ENCODE peak calls at places on chromosomes 1 and 21, in eight cellular contexts. O, D, X, P, C, U, H and G are unnamed samples.

GRCh38 chr1:220426989-220427388 is 100.9 kb upstream of the MARK1 start:
- DNase-seq in X (no peak), D (no peak), H (no peak), U (no peak), O (no peak), C (no peak), P (no peak), G (no peak)

GRCh38 chr1:89941110-89941770 is 53.7 kb upstream of the ZNF326 start:
- DNase-seq in C (no peak), P (no peak), O (no peak), U (no peak), X (no peak), H (no peak), D (no peak), G (no peak)

GRCh38 chr1:61124691-61125090 is 42.3 kb downstream of the NFIA start:
- DNase-seq in H (peak), C (no peak), D (no peak), X (no peak), O (no peak), P (no peak), U (no peak), G (no peak)

GRCh38 chr1:89464008-89464407 is 60.6 kb upstream of the LRRC8B start:
- DNase-seq in C (no peak), D (no peak), P (no peak), U (no peak), X (no peak), H (no peak), O (no peak), G (no peak)

GRCh38 chr1:209741198-209741597 is 14.7 kb upstream of the TRAF3IP3 start:
- DNase-seq in D (no peak), P (no peak), U (no peak), O (no peak), H (no peak), X (no peak), C (no peak), G (no peak)

GRCh38 chr1:226429051-226429461 is 21.2 kb upstream of the PARP1 start:
- DNase-seq in X (no peak), H (no peak), U (no peak), D (no peak), P (no peak), O (no peak), C (no peak), G (no peak)

GRCh38 chr1:229105109-229105508 is 165.8 kb upstream of the RAB4A start:
- DNase-seq in C (no peak), H (no peak), D (no peak), P (no peak), X (no peak), U (no peak), O (no peak), G (no peak)

GRCh38 chr1:69787151-69787550 is 219.4 kb downstream of the LRRC7 start:
- DNase-seq in U (no peak), X (no peak), C (no peak), P (no peak), H (no peak), D (no peak), O (peak), G (no peak)

GRCh38 chr1:150973826-150974579 is 632 bp downstream of the CERS2 start:
- DNase-seq in X (peak), D (peak), H (peak), P (peak), U (no peak), O (peak), C (no peak), G (peak)

GRCh38 chr1:185917646-185918045 is 183.5 kb downstream of the HMCN1 start:
- DNase-seq in X (no peak), H (no peak), C (no peak), O (peak), D (peak), U (no peak), P (peak), G (peak)

GRCh38 chr1:18100060-18100459 is 7.5 kb upstream of the IGSF21 start:
- DNase-seq in H (no peak), D (no peak), U (no peak), C (no peak), X (no peak), O (no peak), P (no peak), G (no peak)

GRCh38 chr1:38500352-38500751 is 359.2 kb downstream of the RRAGC start:
- DNase-seq in O (no peak), P (no peak), H (no peak), D (no peak), U (no peak), C (no peak), X (no peak), G (no peak)

GRCh38 chr1:220700591-220701179 is 10.5 kb downstream of the C1orf115 start:
- DNase-seq in P (no peak), D (no peak), H (no peak), C (no peak), X (no peak), O (no peak), U (no peak), G (no peak)

GRCh38 chr1:246602194-246602593 is 35.9 kb downstream of the CNST start:
- DNase-seq in X (no peak), U (no peak), D (peak), O (no peak), H (no peak), C (no peak), P (no peak), G (no peak)

GRCh38 chr21:41581592-41582228 is 73.8 kb upstream of the TMPRSS2 start:
- DNase-seq in X (peak), P (no peak), C (no peak), U (no peak), H (no peak), D (no peak), O (no peak), G (peak)

GRCh38 chr1:37513795-37514349 is 694 bp downstream of the MEAF6 start:
- DNase-seq in D (no peak), U (no peak), C (no peak), O (peak), H (no peak), X (peak), P (peak), G (peak)

GRCh38 chr1:205150651-205151428 is 29.1 kb upstream of the RBBP5 start:
- DNase-seq in U (no peak), C (no peak), P (no peak), D (no peak), X (no peak), O (no peak), H (no peak), G (no peak)

GRCh38 chr1:58584082-58584895 is 7.2 kb upstream of the TACSTD2 start:
- DNase-seq in C (no peak), D (peak), O (no peak), H (peak), U (peak), X (peak), P (no peak), G (no peak)

GRCh38 chr1:206686486-206687249 is 2.0 kb downstream of the MAPKAPK2 start:
- DNase-seq in X (no peak), P (no peak), O (no peak), H (no peak), D (no peak), C (no peak), U (no peak), G (no peak)

GRCh38 chr1:192747305-192747704 is 61.5 kb upstream of the RGS2 start:
- DNase-seq in D (peak), H (no peak), P (no peak), U (no peak), X (no peak), C (no peak), O (no peak), G (no peak)

GRCh38 chr1:39753132-39754025 is 14.7 kb downstream of the PPIE start:
- DNase-seq in P (no peak), X (no peak), O (no peak), D (no peak), H (no peak), U (no peak), C (no peak), G (no peak)

GRCh38 chr1:159647616-159648015 is 60.0 kb downstream of the APCS start:
- DNase-seq in U (no peak), O (no peak), X (no peak), P (no peak), D (no peak), H (no peak), C (no peak), G (no peak)

GRCh38 chr1:6202256-6202655 is 2.9 kb upstream of the RPL22 start:
- DNase-seq in O (no peak), P (no peak), U (no peak), C (no peak), X (no peak), D (no peak), H (no peak), G (no peak)

GRCh38 chr1:229485318-229485717 is 22.8 kb downstream of the NUP133 start:
- DNase-seq in C (no peak), U (no peak), O (no peak), P (no peak), D (no peak), H (no peak), X (no peak), G (no peak)

GRCh38 chr1:85599638-85600037 is 19.1 kb downstream of the CCN1 start:
- DNase-seq in X (no peak), C (no peak), U (no peak), P (no peak), H (no peak), D (no peak), O (no peak), G (no peak)

GRCh38 chr1:25503551-25504426 is 39.6 kb upstream of the LDLRAP1 start:
- DNase-seq in C (no peak), D (peak), X (peak), O (peak), H (peak), P (peak), U (no peak), G (no peak)
- TF ChIP-seq CTCF in C (no peak), D (peak), X (peak), O (peak), H (peak), P (no peak), U (no peak), G (peak)

DNA sequence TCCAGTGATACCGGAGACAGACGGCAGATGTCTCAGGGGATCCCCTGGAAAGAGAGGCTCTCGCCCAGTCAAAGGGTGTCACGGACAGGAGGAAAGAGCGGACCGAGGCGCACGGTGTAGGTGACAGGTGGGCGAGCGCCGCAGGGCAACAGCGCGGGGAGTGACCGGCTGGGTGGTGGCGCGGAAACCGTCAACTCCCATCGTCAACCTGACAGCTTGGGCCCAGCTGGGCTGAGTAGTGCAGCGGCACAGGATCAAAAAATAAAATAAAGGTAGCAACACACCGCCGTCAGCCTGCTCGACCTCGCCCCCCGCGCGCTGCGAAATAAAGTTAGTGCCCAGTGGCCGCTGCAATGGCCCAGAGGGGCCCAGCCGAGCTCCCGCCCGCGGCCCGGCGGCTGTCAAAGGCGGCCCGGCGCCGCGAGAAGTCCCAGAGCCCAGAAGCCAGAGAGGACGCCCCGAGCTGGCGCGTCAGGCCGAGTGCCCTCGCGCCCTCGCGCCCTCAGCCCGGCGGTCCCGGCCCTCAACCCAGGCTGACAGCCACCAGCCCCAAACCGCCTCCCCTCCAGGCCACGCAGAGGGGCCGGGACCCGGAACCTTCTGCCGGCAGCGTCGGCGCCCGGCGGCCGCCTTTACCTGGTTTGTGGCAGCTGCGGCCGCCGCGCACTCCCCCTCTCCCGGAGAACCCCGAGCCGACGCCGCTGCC is at the start of gene LYST:
- DNase-seq in X (peak), U (peak), D (peak), O (peak), H (no peak), C (no peak), P (peak), G (no peak)
- TF ChIP-seq CTCF in X (peak), U (peak), D (peak), O (no peak), H (peak), C (no peak), P (no peak), G (no peak)

DNA sequence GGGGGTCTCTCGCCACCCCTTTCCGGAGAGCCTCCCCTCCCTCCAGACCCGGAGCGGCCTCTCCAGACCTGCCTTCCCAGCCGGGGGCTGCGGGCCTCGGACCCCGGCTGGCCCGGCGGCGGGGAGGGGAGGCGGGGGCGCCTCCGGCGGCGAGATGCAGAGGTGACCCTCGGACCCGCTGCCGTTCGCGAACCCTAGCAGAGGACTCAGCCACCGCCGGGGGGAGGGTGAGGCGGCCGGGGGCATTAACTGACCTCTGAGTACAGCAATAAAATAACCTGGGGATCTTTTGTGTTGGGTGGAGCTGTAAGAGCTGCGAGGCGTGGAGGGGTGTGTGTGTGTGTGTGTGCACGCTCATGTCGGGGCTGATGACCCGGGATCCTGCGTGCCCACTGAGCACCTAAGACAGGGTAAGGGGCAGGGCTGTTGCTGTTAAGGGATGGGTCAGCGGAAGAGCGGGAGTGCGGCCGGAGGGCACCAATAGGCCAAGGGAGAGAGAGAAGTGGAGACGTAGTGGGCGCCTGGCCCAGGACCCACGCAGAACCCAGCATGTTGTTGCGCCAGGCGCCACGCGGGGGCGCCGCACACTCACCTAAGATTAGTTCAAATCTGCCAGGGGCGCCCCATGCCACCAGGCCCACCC is 6.3 kb downstream of the HAPLN2 start:
- DNase-seq in O (peak), X (peak), C (no peak), D (peak), H (peak), P (peak), U (peak), G (peak)
- TF ChIP-seq CTCF in O (peak), X (peak), C (peak), D (peak), H (peak), P (peak), U (peak), G (peak)

GRCh38 chr21:16072692-16073091 is 342.9 kb downstream of the USP25 start:
- DNase-seq in U (no peak), O (no peak), X (no peak), P (no peak), H (no peak), C (no peak), D (peak), G (no peak)

GRCh38 chr21:16072176-16072575 is 342.4 kb downstream of the USP25 start:
- DNase-seq in P (no peak), O (no peak), C (no peak), H (no peak), X (no peak), U (no peak), D (no peak), G (no peak)

GRCh38 chr21:16074950-16075489 is 345.2 kb downstream of the USP25 start:
- DNase-seq in O (no peak), C (no peak), H (no peak), U (no peak), P (no peak), X (no peak), D (no peak), G (no peak)

GRCh38 chr21:16071761-16072160 is 342.0 kb downstream of the USP25 start:
- DNase-seq in X (no peak), C (no peak), U (no peak), D (no peak), P (no peak), H (no peak), O (no peak), G (no peak)

GRCh38 chr21:16073571-16073970 is 343.8 kb downstream of the USP25 start:
- DNase-seq in O (no peak), P (no peak), C (no peak), X (no peak), H (no peak), D (no peak), U (no peak), G (no peak)
- TF ChIP-seq CTCF in O (no peak), P (no peak), C (no peak), X (no peak), H (no peak), D (no peak), U (no peak), G (no peak)

DNA sequence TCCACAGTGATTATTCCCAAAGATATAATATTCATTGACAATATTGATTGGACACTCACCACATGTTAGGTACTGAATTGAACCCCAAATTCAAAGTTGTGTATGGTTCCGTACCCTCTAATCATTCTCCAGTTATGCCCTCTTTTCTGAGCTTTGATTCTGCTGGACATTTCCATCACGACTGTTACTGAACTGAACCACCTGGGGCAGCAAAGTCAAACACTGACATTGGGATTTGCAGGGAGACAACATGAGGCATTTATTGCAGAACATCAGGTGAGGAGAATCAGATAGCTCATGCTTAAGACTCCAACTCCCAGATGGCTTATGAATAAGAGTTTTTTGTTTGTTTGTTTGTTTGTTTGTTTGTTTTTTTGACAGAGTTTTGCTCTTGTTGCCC is 420.9 kb downstream of the DISC1 start:
- DNase-seq in C (no peak), O (no peak), X (no peak), P (no peak), U (no peak), H (no peak), D (no peak), G (no peak)
- TF ChIP-seq CTCF in C (no peak), O (no peak), X (no peak), P (no peak), U (no peak), H (no peak), D (peak), G (no peak)

GRCh38 chr1:41581216-41582003 is 96.9 kb upstream of the EDN2 start:
- DNase-seq in D (no peak), X (no peak), U (no peak), O (no peak), P (no peak), H (no peak), C (no peak), G (no peak)

GRCh38 chr1:41576620-41577019 is 92.1 kb upstream of the EDN2 start:
- DNase-seq in X (no peak), C (no peak), H (no peak), U (no peak), D (peak), O (no peak), P (no peak), G (no peak)

GRCh38 chr1:41580520-41581172 is 96.2 kb upstream of the EDN2 start:
- DNase-seq in O (no peak), P (no peak), H (no peak), C (no peak), X (no peak), U (no peak), D (no peak), G (no peak)

GRCh38 chr1:41580021-41580420 is 95.5 kb upstream of the EDN2 start:
- DNase-seq in C (no peak), H (no peak), P (no peak), X (no peak), O (no peak), D (no peak), U (no peak), G (no peak)

GRCh38 chr1:41578712-41579335 is 94.3 kb upstream of the EDN2 start:
- DNase-seq in O (peak), H (no peak), X (no peak), U (no peak), P (no peak), C (no peak), D (peak), G (no peak)
- TF ChIP-seq CTCF in O (no peak), H (peak), X (peak), U (peak), P (peak), C (no peak), D (peak), G (peak)

GRCh38 chr1:8547791-8548190 is 229.9 kb downstream of the SLC45A1 start:
- DNase-seq in O (no peak), X (no peak), P (no peak), U (no peak), C (no peak), D (no peak), H (no peak), G (no peak)

GRCh38 chr1:8543965-8544364 is 226.1 kb downstream of the SLC45A1 start:
- DNase-seq in U (no peak), H (no peak), O (no peak), C (no peak), P (no peak), X (no peak), D (no peak), G (no peak)

GRCh38 chr1:8545078-8545477 is 227.2 kb downstream of the SLC45A1 start:
- DNase-seq in O (no peak), U (no peak), P (no peak), H (no peak), C (no peak), X (no peak), D (no peak), G (no peak)

GRCh38 chr1:8541961-8542521 is 224.1 kb downstream of the SLC45A1 start:
- DNase-seq in U (no peak), D (no peak), P (no peak), O (no peak), C (no peak), H (no peak), X (no peak), G (no peak)

GRCh38 chr1:8544644-8545043 is 226.7 kb downstream of the SLC45A1 start:
- DNase-seq in O (no peak), X (no peak), D (no peak), P (no peak), U (no peak), C (no peak), H (no peak), G (no peak)
- TF ChIP-seq CTCF in O (no peak), X (no peak), D (no peak), P (no peak), U (no peak), C (no peak), H (no peak), G (no peak)

DNA sequence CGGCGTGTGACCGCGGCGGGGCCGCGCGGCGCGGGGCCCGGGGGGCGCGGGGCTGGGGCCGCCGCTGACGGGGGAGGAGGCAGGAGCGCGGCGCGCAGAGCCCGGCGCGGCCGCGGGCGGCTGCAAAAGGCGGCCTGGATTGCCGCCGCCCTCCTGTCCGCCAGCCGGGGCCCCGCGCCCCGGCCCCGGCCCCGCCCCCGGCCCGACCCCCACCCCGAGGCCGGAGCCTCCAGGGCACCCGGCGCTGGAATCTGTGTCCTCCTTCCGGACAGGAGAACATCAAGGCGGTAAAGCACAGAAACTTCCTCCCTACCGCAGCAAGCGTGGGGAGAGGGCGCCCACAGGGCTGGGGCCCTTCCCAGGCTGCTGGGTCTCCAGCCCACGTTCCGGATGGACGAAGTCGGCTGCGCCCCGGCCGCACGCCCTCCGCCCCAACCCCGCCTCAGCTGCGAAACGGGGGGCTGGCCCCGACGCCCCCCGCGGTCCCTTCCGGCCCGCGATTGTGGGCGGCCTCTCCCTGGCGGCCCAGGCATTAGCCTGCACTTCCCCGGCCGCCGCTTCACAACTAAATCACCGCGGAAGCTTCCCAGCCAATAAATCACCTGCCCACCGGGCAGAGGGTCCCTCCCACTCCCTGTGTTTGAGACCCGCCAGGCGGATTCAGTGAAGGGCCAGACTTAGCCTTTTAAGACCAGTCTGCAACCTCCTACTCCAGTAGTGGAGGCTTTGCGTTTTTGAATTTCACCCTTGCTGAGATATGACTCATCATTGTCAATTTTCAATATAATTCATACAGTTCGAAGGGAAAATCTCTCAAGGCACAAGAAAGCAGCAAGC is 106.0 kb downstream of the SLC45A1 start:
- DNase-seq in D (peak), X (peak), O (peak), P (peak), C (no peak), U (no peak), H (peak), G (peak)
- TF ChIP-seq CTCF in D (no peak), X (no peak), O (no peak), P (no peak), C (no peak), U (peak), H (no peak), G (no peak)